ENCODE peak calls at places on chromosomes 4 and X, in six cellular contexts. X is psoas muscle; M is naive thymus-derived CD8-positive, alpha-beta T cell; P is activated naive CD8-positive, alpha-beta T cell treated with anti-CD3 and anti-CD28 coated beads, Interleukin-2, amount 50 U/mL, for 24 hours; O is memory B cell; S is omental fat pad. W is an unnamed sample.

GRCh38 chr4:119314356-119314755 is 7.6 kb downstream of the FABP2 start:
- ATAC-seq in P (peak; percentile 52), M (peak; percentile 91), O (peak; percentile 70), X (peak; percentile 78), S (no peak), W (peak; percentile 59)

GRCh38 chr4:98581126-98581525 is 77.3 kb downstream of the TSPAN5 start:
- ATAC-seq in S (no peak), X (no peak), O (no peak), M (no peak), P (no peak), W (no peak)

GRCh38 chr4:148787831-148788477 is 345.7 kb upstream of the NR3C2 start:
- ATAC-seq in O (no peak), X (peak; percentile 78), P (no peak), S (no peak), M (no peak), W (no peak)

GRCh38 chr4:183858011-183858615 is 47.0 kb upstream of the STOX2 start:
- ATAC-seq in M (no peak), X (no peak), P (no peak), O (no peak), S (no peak), W (no peak)

GRCh38 chr4:15833801-15834200 is 55.7 kb downstream of the CD38 start:
- ATAC-seq in P (no peak), X (no peak), M (no peak), O (no peak), S (no peak), W (no peak)

GRCh38 chr4:121943941-121944340 is 7.9 kb downstream of the TRPC3 start:
- ATAC-seq in P (peak; percentile 52), M (no peak), O (peak; percentile 50), X (no peak), S (no peak), W (no peak)

GRCh38 chr4:42654606-42655005 is 2.3 kb downstream of the ATP8A1 start:
- ATAC-seq in P (peak; percentile 35), X (peak; percentile 19), O (no peak), M (no peak), S (peak; percentile 33), W (peak; percentile 61)

GRCh38 chr4:164770051-164770724 is 16.3 kb downstream of the SMIM31 start:
- ATAC-seq in O (no peak), S (no peak), X (no peak), P (no peak), M (no peak), W (no peak)

GRCh38 chr4:41598580-41598979 is 60.6 kb downstream of the LIMCH1 start:
- ATAC-seq in S (peak; percentile 77), P (no peak), X (no peak), M (no peak), O (no peak), W (no peak)

GRCh38 chr4:74671074-74671698 is 123.1 kb downstream of the BTC start:
- ATAC-seq in X (no peak), P (peak; percentile 61), O (peak; percentile 55), S (peak; percentile 66), M (peak; percentile 47), W (peak; percentile 39)

GRCh38 chr4:14157262-14157661 is 529.7 kb upstream of the BOD1L1 start:
- ATAC-seq in P (no peak), O (no peak), X (no peak), M (no peak), S (no peak), W (no peak)

GRCh38 chr4:145825255-145825654 is 113.4 kb downstream of the ZNF827 start:
- ATAC-seq in P (no peak), O (no peak), M (no peak), X (no peak), S (no peak), W (no peak)

GRCh38 chr4:138003248-138003647 is 238.9 kb downstream of the SLC7A11 start:
- ATAC-seq in X (no peak), O (no peak), M (no peak), S (no peak), P (no peak), W (peak; percentile 24)

GRCh38 chr4:1047106-1047975 is 35.9 kb downstream of the FGFRL1 start:
- ATAC-seq in P (no peak), S (no peak), M (no peak), O (no peak), X (no peak), W (no peak)

GRCh38 chr4:23775694-23776093 is 114.2 kb downstream of the PPARGC1A start:
- ATAC-seq in S (no peak), X (no peak), P (no peak), O (no peak), M (no peak), W (no peak)

GRCh38 chr4:48436318-48436717 is 46.8 kb upstream of the SLC10A4 start:
- ATAC-seq in S (no peak), P (no peak), O (no peak), X (no peak), M (no peak), W (no peak)

GRCh38 chr4:24965627-24966026 is 52.8 kb upstream of the CCDC149 start:
- ATAC-seq in O (no peak), X (no peak), M (no peak), P (no peak), S (no peak), W (no peak)

GRCh38 chr4:1081689-1082040 is 31.7 kb downstream of the RNF212 start:
- ATAC-seq in M (no peak), P (peak; percentile 44), O (no peak), X (no peak), S (no peak), W (peak; percentile 90)

GRCh38 chrX:8067754-8068469 is 103.2 kb downstream of the VCX2 start:
- ATAC-seq in P (no peak), M (no peak), O (no peak), X (no peak), S (no peak), W (no peak)

GRCh38 chr4:3342182-3342854 is 49.5 kb downstream of the RGS12 start:
- ATAC-seq in M (peak; percentile 77), S (no peak), P (peak; percentile 74), X (no peak), O (no peak), W (peak; percentile 39)

GRCh38 chr4:147739239-147739823 is 7.4 kb downstream of the ARHGAP10 start:
- ATAC-seq in M (no peak), S (no peak), P (no peak), X (peak; percentile 50), O (no peak), W (no peak)

W was measured in activated T-helper 17 cell treated with anti-CD3 and anti-CD28 coated beads, Interleukin-2, amount 50 U/mL, for 72 hours.